ENCODE peak calls at places on chromosome 6, in five cellular contexts. One of them, this sample, is unnamed.

GRCh38 chr6:21115111-21115510 is 478.4 kb upstream of the SOX4 start:
- DNase-seq in MM.1S: no peak
- DNase-seq in thoracic aorta: no peak
- DNase-seq in heart right ventricle: no peak
- DNase-seq in right atrium auricular region: no peak
- DNase-seq in this sample: peak; percentile 65

GRCh38 chr6:56656466-56656865 is 13.8 kb upstream of the DST start:
- DNase-seq in MM.1S: no peak
- DNase-seq in right atrium auricular region: no peak
- DNase-seq in thoracic aorta: no peak
- DNase-seq in heart right ventricle: no peak
- DNase-seq in this sample: no peak

GRCh38 chr6:170124836-170125235 is 166.0 kb downstream of the DLL1 start:
- DNase-seq in right atrium auricular region: peak; percentile 7
- DNase-seq in MM.1S: no peak
- DNase-seq in heart right ventricle: no peak
- DNase-seq in thoracic aorta: no peak
- DNase-seq in this sample: no peak

GRCh38 chr6:163438940-163439335 is 24.4 kb downstream of the QKI start:
- DNase-seq in heart right ventricle: peak; percentile 49
- DNase-seq in thoracic aorta: no peak
- DNase-seq in MM.1S: peak; percentile 75
- DNase-seq in right atrium auricular region: no peak
- DNase-seq in this sample: no peak

GRCh38 chr6:77228279-77228678 is 235.0 kb downstream of the HTR1B start:
- DNase-seq in thoracic aorta: no peak
- DNase-seq in heart right ventricle: no peak
- DNase-seq in MM.1S: no peak
- DNase-seq in right atrium auricular region: no peak
- DNase-seq in this sample: no peak

GRCh38 chr6:40395066-40395697 is 192.0 kb downstream of the LRFN2 start:
- DNase-seq in right atrium auricular region: no peak
- DNase-seq in thoracic aorta: no peak
- DNase-seq in MM.1S: no peak
- DNase-seq in heart right ventricle: no peak
- DNase-seq in this sample: no peak

GRCh38 chr6:57256541-57256940 is 34.4 kb upstream of the RAB23 start:
- DNase-seq in heart right ventricle: no peak
- DNase-seq in MM.1S: no peak
- DNase-seq in thoracic aorta: no peak
- DNase-seq in right atrium auricular region: no peak
- DNase-seq in this sample: peak; percentile 24

GRCh38 chr6:152605342-152605741 is 31.8 kb downstream of the SYNE1 start:
- DNase-seq in thoracic aorta: no peak
- DNase-seq in heart right ventricle: no peak
- DNase-seq in right atrium auricular region: no peak
- DNase-seq in MM.1S: no peak
- DNase-seq in this sample: peak; percentile 18

GRCh38 chr6:104632565-104632964 is 227.2 kb downstream of the HACE1 start:
- DNase-seq in thoracic aorta: no peak
- DNase-seq in right atrium auricular region: no peak
- DNase-seq in MM.1S: no peak
- DNase-seq in heart right ventricle: no peak
- DNase-seq in this sample: no peak

GRCh38 chr6:13184089-13184468 is 144.3 kb downstream of the TBC1D7 start:
- DNase-seq in thoracic aorta: no peak
- DNase-seq in heart right ventricle: no peak
- DNase-seq in MM.1S: no peak
- DNase-seq in right atrium auricular region: no peak
- DNase-seq in this sample: no peak

GRCh38 chr6:130675072-130675471 is 152.1 kb upstream of the SMLR1 start:
- DNase-seq in heart right ventricle: no peak
- DNase-seq in MM.1S: no peak
- DNase-seq in right atrium auricular region: no peak
- DNase-seq in thoracic aorta: no peak
- DNase-seq in this sample: peak; percentile 74

GRCh38 chr6:158813032-158813431 is 6.1 kb downstream of the EZR start:
- DNase-seq in MM.1S: no peak
- DNase-seq in right atrium auricular region: no peak
- DNase-seq in thoracic aorta: no peak
- DNase-seq in heart right ventricle: no peak
- DNase-seq in this sample: no peak

GRCh38 chr6:144660545-144660944 is 375.4 kb downstream of the UTRN start:
- DNase-seq in heart right ventricle: no peak
- DNase-seq in right atrium auricular region: no peak
- DNase-seq in MM.1S: no peak
- DNase-seq in thoracic aorta: no peak
- DNase-seq in this sample: no peak

GRCh38 chr6:78701407-78701806 is 165.9 kb upstream of the IRAK1BP1 start:
- DNase-seq in MM.1S: no peak
- DNase-seq in thoracic aorta: no peak
- DNase-seq in right atrium auricular region: no peak
- DNase-seq in heart right ventricle: no peak
- DNase-seq in this sample: peak; percentile 3

GRCh38 chr6:98044168-98044567 is 761.2 kb upstream of the MMS22L start:
- DNase-seq in right atrium auricular region: no peak
- DNase-seq in MM.1S: no peak
- DNase-seq in heart right ventricle: no peak
- DNase-seq in thoracic aorta: no peak
- DNase-seq in this sample: no peak

GRCh38 chr6:149614352-149614751 is 34.2 kb downstream of the KATNA1 start:
- DNase-seq in heart right ventricle: no peak
- DNase-seq in right atrium auricular region: no peak
- DNase-seq in MM.1S: no peak
- DNase-seq in thoracic aorta: no peak
- DNase-seq in this sample: peak; percentile 18

GRCh38 chr6:43635387-43636311 is at the start of gene MAD2L1BP:
- DNase-seq in MM.1S: peak; percentile 85
- DNase-seq in heart right ventricle: peak; percentile 86
- DNase-seq in thoracic aorta: peak; percentile 34
- DNase-seq in right atrium auricular region: peak; percentile 82
- DNase-seq in this sample: peak; percentile 68

GRCh38 chr6:34556031-34556471 is at the start of gene SPDEF:
- DNase-seq in heart right ventricle: no peak
- DNase-seq in MM.1S: no peak
- DNase-seq in thoracic aorta: no peak
- DNase-seq in right atrium auricular region: no peak
- DNase-seq in this sample: no peak

GRCh38 chr6:46706464-46706863 is 18.8 kb downstream of the TDRD6 start:
- DNase-seq in heart right ventricle: no peak
- DNase-seq in thoracic aorta: no peak
- DNase-seq in right atrium auricular region: no peak
- DNase-seq in MM.1S: no peak
- DNase-seq in this sample: no peak

GRCh38 chr6:5989141-5989723 is 17.5 kb downstream of the NRN1 start:
- DNase-seq in right atrium auricular region: no peak
- DNase-seq in MM.1S: no peak
- DNase-seq in heart right ventricle: peak; percentile 51
- DNase-seq in thoracic aorta: no peak
- DNase-seq in this sample: no peak

GRCh38 chr6:167824591-167825041 is 2.1 kb upstream of the AFDN start:
- DNase-seq in right atrium auricular region: no peak
- DNase-seq in heart right ventricle: no peak
- DNase-seq in thoracic aorta: no peak
- DNase-seq in MM.1S: no peak
- DNase-seq in this sample: no peak

GRCh38 chr6:29671026-29671425 is 9.9 kb downstream of the ZFP57 start:
- DNase-seq in heart right ventricle: no peak
- DNase-seq in thoracic aorta: no peak
- DNase-seq in right atrium auricular region: no peak
- DNase-seq in MM.1S: no peak
- DNase-seq in this sample: no peak

GRCh38 chr6:29763491-29764289 is 40.5 kb downstream of the HLA-F start:
- DNase-seq in thoracic aorta: no peak
- DNase-seq in heart right ventricle: no peak
- DNase-seq in MM.1S: no peak
- DNase-seq in right atrium auricular region: no peak
- DNase-seq in this sample: peak; percentile 89

GRCh38 chr6:12138377-12138776 is 126.3 kb downstream of the HIVEP1 start:
- DNase-seq in heart right ventricle: no peak
- DNase-seq in MM.1S: no peak
- DNase-seq in right atrium auricular region: no peak
- DNase-seq in thoracic aorta: no peak
- DNase-seq in this sample: peak; percentile 17

GRCh38 chr6:131199568-131200272 is 64.5 kb downstream of the AKAP7 start:
- DNase-seq in thoracic aorta: no peak
- DNase-seq in heart right ventricle: no peak
- DNase-seq in right atrium auricular region: no peak
- DNase-seq in MM.1S: peak; percentile 89
- DNase-seq in this sample: no peak

GRCh38 chr6:156866181-156866862 is 89.1 kb downstream of the ARID1B start:
- DNase-seq in MM.1S: peak; percentile 67
- DNase-seq in thoracic aorta: no peak
- DNase-seq in heart right ventricle: no peak
- DNase-seq in right atrium auricular region: no peak
- DNase-seq in this sample: no peak

GRCh38 chr6:113562248-113562647 is 294.9 kb upstream of the MARCKS start:
- DNase-seq in heart right ventricle: no peak
- DNase-seq in thoracic aorta: no peak
- DNase-seq in right atrium auricular region: no peak
- DNase-seq in MM.1S: no peak
- DNase-seq in this sample: no peak

GRCh38 chr6:8627085-8627861 is 191.9 kb upstream of the SLC35B3 start:
- DNase-seq in right atrium auricular region: no peak
- DNase-seq in heart right ventricle: no peak
- DNase-seq in MM.1S: no peak
- DNase-seq in thoracic aorta: no peak
- DNase-seq in this sample: peak; percentile 46

GRCh38 chr6:106444777-106445507 is 84.4 kb downstream of the CRYBG1 start:
- DNase-seq in heart right ventricle: no peak
- DNase-seq in right atrium auricular region: no peak
- DNase-seq in thoracic aorta: no peak
- DNase-seq in MM.1S: peak; percentile 74
- DNase-seq in this sample: peak; percentile 80

GRCh38 chr6:136403166-136403980 is 113.7 kb upstream of the BCLAF1 start:
- DNase-seq in MM.1S: no peak
- DNase-seq in right atrium auricular region: no peak
- DNase-seq in thoracic aorta: no peak
- DNase-seq in heart right ventricle: no peak
- DNase-seq in this sample: peak; percentile 88

GRCh38 chr6:71510057-71510713 is 221.6 kb downstream of the OGFRL1 start:
- DNase-seq in thoracic aorta: no peak
- DNase-seq in heart right ventricle: peak; percentile 19
- DNase-seq in MM.1S: peak; percentile 78
- DNase-seq in right atrium auricular region: peak; percentile 67
- DNase-seq in this sample: peak; percentile 84

GRCh38 chr6:30645989-30646388 is 944 bp upstream of the C6orf136 start:
- DNase-seq in right atrium auricular region: no peak
- DNase-seq in heart right ventricle: no peak
- DNase-seq in MM.1S: no peak
- DNase-seq in thoracic aorta: no peak
- DNase-seq in this sample: no peak

GRCh38 chr6:35048631-35049083 is 92.5 kb downstream of the TCP11 start:
- DNase-seq in heart right ventricle: no peak
- DNase-seq in MM.1S: peak; percentile 87
- DNase-seq in thoracic aorta: no peak
- DNase-seq in right atrium auricular region: no peak
- DNase-seq in this sample: peak; percentile 68

GRCh38 chr6:157791461-157791860 is 31.6 kb upstream of the SNX9 start:
- DNase-seq in right atrium auricular region: no peak
- DNase-seq in thoracic aorta: no peak
- DNase-seq in heart right ventricle: no peak
- DNase-seq in MM.1S: no peak
- DNase-seq in this sample: no peak

GRCh38 chr6:43848992-43849391 is 79.0 kb downstream of the VEGFA start:
- DNase-seq in thoracic aorta: no peak
- DNase-seq in MM.1S: no peak
- DNase-seq in heart right ventricle: no peak
- DNase-seq in right atrium auricular region: no peak
- DNase-seq in this sample: no peak

DNA sequence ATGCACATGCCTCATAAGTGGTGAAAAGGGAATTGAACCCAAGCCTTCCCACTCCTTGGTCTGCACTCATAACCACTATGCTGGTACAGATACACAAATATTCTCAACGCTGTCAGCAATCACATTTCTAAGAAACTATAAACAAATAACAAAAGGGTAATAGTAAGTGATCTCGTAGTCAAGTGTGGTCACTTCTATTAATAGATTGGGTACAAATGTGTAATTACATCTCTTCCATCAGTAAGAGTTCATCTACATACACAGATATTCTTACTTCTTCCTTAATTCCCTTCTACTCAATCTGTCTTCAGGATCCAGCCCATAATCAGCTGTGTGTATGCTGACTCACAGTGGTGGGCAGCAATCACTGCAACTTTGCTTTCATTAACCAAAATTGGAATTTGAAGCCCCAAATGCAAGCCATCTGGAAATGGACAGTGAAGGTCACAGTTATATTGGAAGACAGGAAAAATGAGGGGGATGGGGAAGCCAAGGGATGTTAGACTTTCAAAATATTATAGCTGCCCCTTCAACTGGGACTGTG is 6.7 kb downstream of the PRSS35 start:
- DNase-seq in right atrium auricular region: no peak
- DNase-seq in heart right ventricle: no peak
- DNase-seq in thoracic aorta: no peak
- DNase-seq in MM.1S: no peak
- DNase-seq in this sample: peak; percentile 39
- TF ChIP-seq CTCF in right atrium auricular region: no peak
- TF ChIP-seq CTCF in heart right ventricle: no peak
- TF ChIP-seq CTCF in thoracic aorta: peak; percentile 40
- TF ChIP-seq CTCF in MM.1S: peak; percentile 30
- TF ChIP-seq CTCF in this sample: peak; percentile 55

GRCh38 chr6:125004797-125005595 is 42.8 kb downstream of the RNF217 start:
- DNase-seq in thoracic aorta: no peak
- DNase-seq in MM.1S: no peak
- DNase-seq in right atrium auricular region: no peak
- DNase-seq in heart right ventricle: no peak
- DNase-seq in this sample: no peak

GRCh38 chr6:125003070-125003469 is 40.8 kb downstream of the RNF217 start:
- DNase-seq in heart right ventricle: no peak
- DNase-seq in right atrium auricular region: no peak
- DNase-seq in thoracic aorta: no peak
- DNase-seq in MM.1S: no peak
- DNase-seq in this sample: no peak

GRCh38 chr6:125004198-125004597 is 42.0 kb downstream of the RNF217 start:
- DNase-seq in MM.1S: no peak
- DNase-seq in heart right ventricle: peak; percentile 11
- DNase-seq in right atrium auricular region: no peak
- DNase-seq in thoracic aorta: no peak
- DNase-seq in this sample: no peak

GRCh38 chr6:125001684-125002083 is 39.4 kb downstream of the RNF217 start:
- DNase-seq in MM.1S: no peak
- DNase-seq in heart right ventricle: no peak
- DNase-seq in thoracic aorta: no peak
- DNase-seq in right atrium auricular region: no peak
- DNase-seq in this sample: no peak

GRCh38 chr6:125002090-125002741 is 40.0 kb downstream of the RNF217 start:
- DNase-seq in MM.1S: no peak
- DNase-seq in thoracic aorta: no peak
- DNase-seq in right atrium auricular region: no peak
- DNase-seq in heart right ventricle: no peak
- DNase-seq in this sample: peak; percentile 72
- H3K4me3 ChIP-seq in MM.1S: no peak overlapping the region
- H3K4me3 ChIP-seq in thoracic aorta: peak overlapping the region; percentile 62
- H3K4me3 ChIP-seq in right atrium auricular region: peak overlapping the region; percentile 20
- H3K4me3 ChIP-seq in heart right ventricle: peak overlapping the region; percentile 45
- H3K4me3 ChIP-seq in this sample: peak overlapping the region; percentile 51

GRCh38 chr6:84469144-84469543 is 241.7 kb upstream of the CEP162 start:
- DNase-seq in heart right ventricle: no peak
- DNase-seq in thoracic aorta: no peak
- DNase-seq in right atrium auricular region: no peak
- DNase-seq in MM.1S: no peak
- DNase-seq in this sample: no peak
- TF ChIP-seq CTCF in heart right ventricle: no peak
- TF ChIP-seq CTCF in thoracic aorta: no peak
- TF ChIP-seq CTCF in right atrium auricular region: no peak
- TF ChIP-seq CTCF in MM.1S: no peak
- TF ChIP-seq CTCF in this sample: no peak

GRCh38 chr6:32972353-32973143 is 4.2 kb downstream of the BRD2 start:
- DNase-seq in thoracic aorta: no peak
- DNase-seq in MM.1S: peak; percentile 42
- DNase-seq in heart right ventricle: peak; percentile 47
- DNase-seq in right atrium auricular region: no peak
- DNase-seq in this sample: no peak
- H3K4me3 ChIP-seq in thoracic aorta: peak overlapping the region; percentile 86
- H3K4me3 ChIP-seq in MM.1S: peak overlapping the region; percentile 91
- H3K4me3 ChIP-seq in heart right ventricle: peak overlapping the region; percentile 95
- H3K4me3 ChIP-seq in right atrium auricular region: peak overlapping the region; percentile 96
- H3K4me3 ChIP-seq in this sample: peak overlapping the region; percentile 100